ENCODE peak calls at places on chromosomes 16 and 17, in six cellular contexts. R is fibroblast of mammary gland, Q is MM.1S, F is MCF 10A, L is right lobe of liver, V is HFFc6. A is an unnamed sample.

GRCh38 chr16:70805787-70806186 is 4.8 kb upstream of the VAC14 start:
- DNase-seq in R (peak), Q (no peak), F (peak), L (no peak), V (peak), A (no peak)

GRCh38 chr16:31569360-31569717 is 41.6 kb downstream of the AHSP start:
- DNase-seq in R (no peak), Q (no peak), F (no peak), L (no peak), V (no peak), A (no peak)

GRCh38 chr16:14681115-14681514 is 13.0 kb downstream of the PLA2G10 start:
- DNase-seq in R (no peak), Q (no peak), F (no peak), L (no peak), V (no peak), A (no peak)

GRCh38 chr17:49434821-49435581 is 20.3 kb upstream of the PHB1 start:
- DNase-seq in R (peak), Q (peak), F (peak), L (no peak), V (peak), A (no peak)

GRCh38 chr17:40020146-40020545 is 4.9 kb downstream of the CSF3 start:
- DNase-seq in R (no peak), Q (no peak), F (peak), L (no peak), V (no peak), A (no peak)

GRCh38 chr17:35716897-35717839 is 14.3 kb upstream of the RASL10B start:
- DNase-seq in R (no peak), Q (no peak), F (no peak), L (no peak), V (no peak), A (no peak)

GRCh38 chr16:11016993-11017392 is 72.6 kb downstream of the CLEC16A start:
- DNase-seq in R (peak), Q (no peak), F (peak), L (no peak), V (peak), A (no peak)

GRCh38 chr17:22694362-22695227 is 1002.3 kb downstream of the KCNJ18 start:
- DNase-seq in R (no peak), Q (no peak), F (no peak), L (no peak), V (no peak), A (peak)

GRCh38 chr16:67628216-67628615 is 16.7 kb upstream of the CARMIL2 start:
- DNase-seq in R (no peak), Q (no peak), F (no peak), L (no peak), V (no peak), A (no peak)

GRCh38 chr17:77897741-77898301 is 60.7 kb upstream of the TNRC6C start:
- DNase-seq in R (no peak), Q (no peak), F (no peak), L (no peak), V (no peak), A (no peak)

GRCh38 chr17:50534222-50534978 is 1.9 kb downstream of the EPN3 start:
- DNase-seq in R (peak), Q (no peak), F (peak), L (no peak), V (no peak), A (no peak)

GRCh38 chr17:45121055-45121454 is 11.3 kb downstream of the PLCD3 start:
- DNase-seq in R (no peak), Q (no peak), F (no peak), L (no peak), V (no peak), A (no peak)

GRCh38 chr16:81333356-81333755 is 18.6 kb downstream of the GAN start:
- DNase-seq in R (no peak), Q (no peak), F (no peak), L (no peak), V (no peak), A (no peak)

GRCh38 chr16:645852-646678 is 3.1 kb upstream of the WDR90 start:
- DNase-seq in R (no peak), Q (no peak), F (peak), L (peak), V (no peak), A (no peak)

GRCh38 chr16:5885521-5885920 is 787.9 kb upstream of the EEF2KMT start:
- DNase-seq in R (no peak), Q (no peak), F (no peak), L (no peak), V (no peak), A (no peak)

GRCh38 chr16:27169511-27170071 is 33.7 kb upstream of the KDM8 start:
- DNase-seq in R (peak), Q (peak), F (peak), L (peak), V (peak), A (no peak)

GRCh38 chr17:43949777-43950176 is 4.0 kb downstream of the PYY start:
- DNase-seq in R (no peak), Q (no peak), F (no peak), L (no peak), V (no peak), A (no peak)

GRCh38 chr16:67399218-67399733 is 6.0 kb upstream of the TPPP3 start:
- DNase-seq in R (no peak), Q (no peak), F (no peak), L (no peak), V (no peak), A (no peak)

GRCh38 chr16:17828012-17828411 is 357.3 kb upstream of the XYLT1 start:
- DNase-seq in R (peak), Q (no peak), F (peak), L (no peak), V (peak), A (no peak)

GRCh38 chr16:85092309-85092708 is 20.0 kb downstream of the CIBAR2 start:
- DNase-seq in R (no peak), Q (no peak), F (no peak), L (no peak), V (no peak), A (no peak)

GRCh38 chr17:49223517-49224197 is 6.9 kb downstream of the PHOSPHO1 start:
- DNase-seq in R (peak), Q (peak), F (peak), L (peak), V (no peak), A (peak)

GRCh38 chr17:45722161-45722560 is 62.0 kb upstream of the CRHR1 start:
- DNase-seq in R (peak), Q (no peak), F (peak), L (peak), V (peak), A (no peak)

GRCh38 chr17:1491406-1492248 is 859 bp downstream of the MYO1C start:
- DNase-seq in R (no peak), Q (peak), F (peak), L (peak), V (no peak), A (no peak)

GRCh38 chr16:60123387-60124023 is 1389.4 kb upstream of the GOT2 start:
- DNase-seq in R (peak), Q (peak), F (no peak), L (no peak), V (no peak), A (no peak)

GRCh38 chr16:87297918-87298631 is 19.1 kb downstream of the C16orf95 start:
- DNase-seq in R (peak), Q (no peak), F (peak), L (no peak), V (no peak), A (peak)

GRCh38 chr16:85169333-85170065 is 57.2 kb upstream of the CIBAR2 start:
- DNase-seq in R (no peak), Q (no peak), F (no peak), L (no peak), V (peak), A (no peak)

GRCh38 chr17:17684901-17685774 is 3.9 kb downstream of the RAI1 start:
- DNase-seq in R (peak), Q (no peak), F (peak), L (no peak), V (no peak), A (no peak)

GRCh38 chr16:1308036-1308976 is 1.1 kb upstream of the UBE2I start:
- DNase-seq in R (peak), Q (no peak), F (peak), L (no peak), V (peak), A (no peak)

GRCh38 chr17:75876190-75876937 is 2.0 kb downstream of the TRIM47 start:
- DNase-seq in R (no peak), Q (peak), F (no peak), L (peak), V (no peak), A (no peak)

GRCh38 chr16:90032664-90033346 is 13.5 kb upstream of the DBNDD1 start:
- DNase-seq in R (peak), Q (no peak), F (no peak), L (no peak), V (peak), A (no peak)

GRCh38 chr17:71633391-71633849 is 487.4 kb upstream of the SOX9 start:
- DNase-seq in R (peak), Q (peak), F (peak), L (no peak), V (peak), A (no peak)

GRCh38 chr17:79947351-79948031 is 88.2 kb downstream of the TBC1D16 start:
- DNase-seq in R (peak), Q (no peak), F (peak), L (no peak), V (no peak), A (no peak)

GRCh38 chr16:2686912-2687507 is 4.7 kb downstream of the KCTD5 start:
- DNase-seq in R (no peak), Q (peak), F (no peak), L (peak), V (no peak), A (no peak)

GRCh38 chr16:2687531-2688308 is 5.4 kb downstream of the KCTD5 start:
- DNase-seq in R (no peak), Q (no peak), F (no peak), L (no peak), V (no peak), A (no peak)

GRCh38 chr16:2682209-2683021 is at the start of gene KCTD5:
- DNase-seq in R (peak), Q (peak), F (peak), L (peak), V (peak), A (peak)
- TF ChIP-seq CTCF in R (no peak), Q (no peak), F (no peak), L (no peak), V (no peak), A (no peak)

GRCh38 chr17:73248532-73248931 is 13.1 kb downstream of the CPSF4L start:
- DNase-seq in R (no peak), Q (no peak), F (no peak), L (no peak), V (no peak), A (no peak)

GRCh38 chr17:73250851-73251640 is 10.6 kb downstream of the CPSF4L start:
- DNase-seq in R (no peak), Q (no peak), F (no peak), L (no peak), V (no peak), A (no peak)

GRCh38 chr17:73249700-73250099 is 12.0 kb downstream of the CPSF4L start:
- DNase-seq in R (no peak), Q (no peak), F (no peak), L (no peak), V (no peak), A (no peak)

GRCh38 chr17:73251871-73252270 is 9.8 kb downstream of the CPSF4L start:
- DNase-seq in R (no peak), Q (no peak), F (no peak), L (no peak), V (no peak), A (no peak)

DNA sequence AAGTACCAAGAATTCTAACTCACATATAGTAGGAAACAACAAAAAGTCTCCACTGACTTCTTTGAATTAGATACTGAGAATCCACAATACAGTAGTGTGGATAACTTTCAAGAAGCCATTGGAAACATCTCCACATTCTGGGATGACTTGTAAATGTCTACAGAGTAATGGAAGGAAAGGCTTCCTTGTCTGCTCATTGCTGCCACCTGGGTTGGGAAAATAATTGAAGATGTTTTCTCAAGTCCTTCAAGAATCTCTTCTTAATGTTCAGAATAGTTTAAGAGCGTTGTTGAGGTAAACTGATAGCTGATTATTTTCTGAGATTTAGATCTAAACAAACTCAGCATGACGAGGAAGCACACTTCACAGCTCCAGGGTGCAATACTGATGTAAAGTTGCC is 14.0 kb downstream of the CPSF4L start:
- DNase-seq in R (peak), Q (no peak), F (no peak), L (no peak), V (no peak), A (no peak)
- TF ChIP-seq CTCF in R (peak), Q (peak), F (no peak), L (no peak), V (peak), A (peak)

DNA sequence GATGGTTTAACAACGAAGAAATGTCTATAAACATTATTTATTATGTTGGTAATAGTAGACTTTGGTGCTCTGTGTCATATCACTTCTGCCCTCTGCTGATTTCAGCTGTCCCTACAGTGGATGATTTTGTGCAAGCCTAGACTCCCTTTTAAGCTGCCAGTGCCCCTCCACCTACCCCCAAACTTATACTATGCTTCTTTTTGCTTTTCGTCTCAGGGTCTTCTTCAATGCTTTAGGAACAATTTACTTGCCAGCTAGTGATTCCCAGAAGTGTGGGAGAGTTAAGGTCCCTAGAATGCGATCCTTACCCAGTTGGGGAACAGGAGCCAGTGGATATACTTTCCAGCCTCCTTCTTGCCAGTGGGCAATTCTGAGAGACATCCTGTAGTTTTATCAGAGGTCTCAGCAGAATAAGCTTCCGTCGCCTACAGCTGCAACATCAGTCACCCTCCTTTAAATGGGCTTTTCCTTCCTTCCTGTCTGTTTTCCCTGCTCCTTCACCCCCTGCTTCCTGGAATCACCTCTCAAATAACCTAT is 4.1 kb downstream of the ICAM2 start:
- DNase-seq in R (no peak), Q (no peak), F (no peak), L (no peak), V (no peak), A (no peak)
- TF ChIP-seq CTCF in R (peak), Q (peak), F (no peak), L (no peak), V (peak), A (peak)

GRCh38 chr17:28950017-28950751 is 1.1 kb downstream of the PHF12 start:
- DNase-seq in R (peak), Q (peak), F (peak), L (peak), V (peak), A (no peak)
- TF ChIP-seq CTCF in R (no peak), Q (no peak), F (no peak), L (no peak), V (no peak), A (no peak)

GRCh38 chr16:12390074-12390473 is 413.5 kb downstream of the SNX29 start:
- DNase-seq in R (no peak), Q (no peak), F (no peak), L (no peak), V (no peak), A (no peak)

GRCh38 chr16:12393208-12393607 is 410.5 kb downstream of the CPPED1 start:
- DNase-seq in R (no peak), Q (no peak), F (no peak), L (no peak), V (no peak), A (no peak)

GRCh38 chr16:12390644-12391043 is 413.0 kb downstream of the CPPED1 start:
- DNase-seq in R (peak), Q (no peak), F (no peak), L (no peak), V (peak), A (no peak)

GRCh38 chr16:12391974-12392373 is 411.7 kb downstream of the CPPED1 start:
- DNase-seq in R (no peak), Q (no peak), F (no peak), L (no peak), V (no peak), A (no peak)

DNA sequence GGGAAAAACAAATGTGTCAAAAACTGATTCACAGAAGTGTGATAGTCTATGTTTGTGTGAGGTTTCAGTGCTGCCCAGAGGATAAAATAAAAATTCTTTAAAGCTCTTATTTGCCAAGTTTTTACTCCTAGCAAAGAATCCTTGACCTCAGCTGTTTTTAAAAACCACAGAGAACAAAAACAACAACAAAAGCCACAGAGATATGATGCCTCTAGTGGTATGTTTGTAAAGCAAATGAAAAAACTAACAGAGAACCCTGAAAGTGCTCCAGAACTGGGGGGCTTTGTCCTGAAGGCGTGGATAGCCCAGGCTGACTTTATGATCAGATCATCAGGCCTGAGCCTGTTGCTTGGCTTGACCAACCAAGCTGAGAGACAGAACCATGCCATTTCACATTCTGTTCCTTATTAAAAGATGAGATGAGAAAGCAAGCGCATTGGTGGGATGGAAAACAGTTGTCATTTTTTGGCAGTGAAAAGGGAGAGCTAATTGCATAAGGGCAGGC is 411.1 kb downstream of the CPPED1 start:
- DNase-seq in R (peak), Q (no peak), F (no peak), L (no peak), V (peak), A (no peak)
- TF ChIP-seq CTCF in R (peak), Q (no peak), F (no peak), L (no peak), V (peak), A (peak)

GRCh38 chr16:55943257-55943656 is 68.1 kb upstream of the CES5A start:
- DNase-seq in R (peak), Q (no peak), F (no peak), L (no peak), V (no peak), A (no peak)
- TF ChIP-seq CTCF in R (no peak), Q (no peak), F (no peak), L (no peak), V (no peak), A (no peak)

DNA sequence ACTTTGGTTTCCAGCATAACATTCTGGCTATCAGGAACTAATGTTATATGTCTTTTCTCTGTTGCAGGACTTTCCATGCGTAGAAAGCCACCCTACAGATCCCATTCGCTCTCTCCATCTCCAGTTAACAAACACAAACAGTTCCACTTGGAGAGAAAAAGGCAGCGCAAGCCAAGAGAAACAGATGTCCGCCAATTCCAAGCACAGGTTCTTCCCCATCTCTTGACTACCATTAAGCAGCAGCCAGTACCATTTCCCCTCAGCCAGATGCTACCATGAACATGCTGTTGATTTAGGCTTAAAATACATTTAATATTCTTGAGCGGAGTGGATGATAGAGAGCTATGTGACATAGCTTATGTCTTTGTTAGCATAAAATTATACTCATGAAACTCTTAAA is 22.4 kb downstream of the CEP95 start:
- DNase-seq in R (no peak), Q (no peak), F (no peak), L (no peak), V (no peak), A (no peak)
- TF ChIP-seq CTCF in R (no peak), Q (no peak), F (no peak), L (no peak), V (no peak), A (no peak)

A was measured in osteocyte.